ENCODE peak calls at places on chromosome 17, in six cellular contexts. One of them, this sample, is unnamed.

GRCh38 chr17:6430769-6431168 is 4.2 kb downstream of the AIPL1 start:
- DNase-seq in K562: no peak
- DNase-seq in GM12878: no peak
- DNase-seq in H1: no peak
- DNase-seq in SK-N-SH: no peak
- DNase-seq in A549: no peak
- DNase-seq in this sample: no peak

GRCh38 chr17:26818736-26819135 is 475.2 kb upstream of the WSB1 start:
- DNase-seq in H1: no peak
- DNase-seq in GM12878: no peak
- DNase-seq in SK-N-SH: no peak
- DNase-seq in K562: no peak
- DNase-seq in A549: no peak
- DNase-seq in this sample: peak

GRCh38 chr17:9238340-9239259 is 217.3 kb downstream of the NTN1 start:
- DNase-seq in H1: no peak
- DNase-seq in A549: no peak
- DNase-seq in SK-N-SH: no peak
- DNase-seq in GM12878: no peak
- DNase-seq in K562: no peak
- DNase-seq in this sample: no peak

GRCh38 chr17:73591278-73592078 is 52.8 kb downstream of the SDK2 start:
- DNase-seq in H1: no peak
- DNase-seq in A549: no peak
- DNase-seq in SK-N-SH: no peak
- DNase-seq in GM12878: peak
- DNase-seq in K562: no peak
- DNase-seq in this sample: no peak

GRCh38 chr17:77618731-77619130 is 339.8 kb upstream of the TNRC6C start:
- DNase-seq in SK-N-SH: no peak
- DNase-seq in H1: no peak
- DNase-seq in A549: no peak
- DNase-seq in GM12878: no peak
- DNase-seq in K562: no peak
- DNase-seq in this sample: no peak

GRCh38 chr17:62581769-62582168 is 45.7 kb upstream of the MRC2 start:
- DNase-seq in H1: no peak
- DNase-seq in K562: no peak
- DNase-seq in SK-N-SH: no peak
- DNase-seq in A549: no peak
- DNase-seq in GM12878: no peak
- DNase-seq in this sample: no peak

GRCh38 chr17:60747069-60747808 is 69.6 kb downstream of the BCAS3 start:
- DNase-seq in K562: no peak
- DNase-seq in GM12878: no peak
- DNase-seq in H1: no peak
- DNase-seq in A549: no peak
- DNase-seq in SK-N-SH: no peak
- DNase-seq in this sample: no peak

GRCh38 chr17:50792132-50792531 is 24.8 kb upstream of the ANKRD40CL start:
- DNase-seq in SK-N-SH: no peak
- DNase-seq in GM12878: no peak
- DNase-seq in A549: no peak
- DNase-seq in K562: no peak
- DNase-seq in H1: no peak
- DNase-seq in this sample: no peak

GRCh38 chr17:77666881-77667395 is 291.6 kb upstream of the TNRC6C start:
- DNase-seq in K562: no peak
- DNase-seq in GM12878: no peak
- DNase-seq in SK-N-SH: no peak
- DNase-seq in H1: no peak
- DNase-seq in A549: no peak
- DNase-seq in this sample: no peak

GRCh38 chr17:50772251-50772650 is 4.9 kb upstream of the ANKRD40CL start:
- DNase-seq in GM12878: no peak
- DNase-seq in A549: no peak
- DNase-seq in K562: no peak
- DNase-seq in SK-N-SH: no peak
- DNase-seq in H1: no peak
- DNase-seq in this sample: no peak

GRCh38 chr17:31250229-31250628 is 46.8 kb downstream of the OMG start:
- DNase-seq in H1: no peak
- DNase-seq in SK-N-SH: no peak
- DNase-seq in A549: no peak
- DNase-seq in K562: no peak
- DNase-seq in GM12878: peak
- DNase-seq in this sample: no peak

GRCh38 chr17:44935116-44935515 is 12.5 kb downstream of the KIF18B start:
- DNase-seq in GM12878: no peak
- DNase-seq in SK-N-SH: peak
- DNase-seq in K562: no peak
- DNase-seq in A549: no peak
- DNase-seq in H1: no peak
- DNase-seq in this sample: no peak

GRCh38 chr17:7582401-7583252 is 1.0 kb upstream of the MPDU1 start:
- DNase-seq in K562: no peak
- DNase-seq in GM12878: no peak
- DNase-seq in SK-N-SH: no peak
- DNase-seq in H1: peak
- DNase-seq in A549: no peak
- DNase-seq in this sample: no peak

DNA sequence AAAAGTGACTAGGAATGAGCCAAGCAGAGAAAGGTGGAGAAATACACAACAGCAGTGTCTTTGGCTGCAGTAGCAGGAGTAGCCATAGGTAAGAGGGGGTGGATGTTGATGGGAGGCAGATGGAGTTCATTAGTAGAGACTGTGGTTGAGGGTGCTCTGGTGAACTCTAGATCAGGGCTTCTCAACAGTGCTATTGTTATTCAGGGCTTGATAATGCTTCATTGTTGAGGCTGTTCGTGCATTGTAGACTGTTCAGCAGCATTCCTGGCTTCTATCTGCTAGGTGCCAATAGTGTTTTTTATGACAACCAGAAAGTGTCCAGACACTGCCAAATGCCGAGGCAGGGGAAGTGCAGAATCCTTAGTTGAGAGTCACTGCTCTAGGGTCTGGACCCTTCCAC is 3.6 kb downstream of the ALKBH5 start:
- DNase-seq in GM12878: no peak
- DNase-seq in SK-N-SH: peak
- DNase-seq in H1: no peak
- DNase-seq in A549: no peak
- DNase-seq in K562: no peak
- DNase-seq in this sample: no peak
- TF ChIP-seq RFX5 in GM12878: no peak
- TF ChIP-seq RFX5 in SK-N-SH: no peak
- TF ChIP-seq RFX5 in H1: no peak
- TF ChIP-seq RFX5 in A549: no peak
- TF ChIP-seq RFX5 in K562: no peak
- TF ChIP-seq RFX5 in this sample: no peak

GRCh38 chr17:2049333-2050245 is 5.3 kb upstream of the HIC1 start:
- DNase-seq in H1: peak
- DNase-seq in SK-N-SH: peak
- DNase-seq in GM12878: no peak
- DNase-seq in K562: peak
- DNase-seq in A549: peak
- DNase-seq in this sample: peak
- TF ChIP-seq RFX5 in H1: no peak
- TF ChIP-seq RFX5 in SK-N-SH: no peak
- TF ChIP-seq RFX5 in GM12878: no peak
- TF ChIP-seq RFX5 in K562: no peak
- TF ChIP-seq RFX5 in A549: peak
- TF ChIP-seq RFX5 in this sample: no peak

GRCh38 chr17:20073056-20073979 is 64.2 kb downstream of the SPECC1 start:
- DNase-seq in SK-N-SH: no peak
- DNase-seq in GM12878: no peak
- DNase-seq in H1: no peak
- DNase-seq in A549: no peak
- DNase-seq in K562: no peak
- DNase-seq in this sample: peak
- TF ChIP-seq RFX5 in SK-N-SH: no peak
- TF ChIP-seq RFX5 in GM12878: no peak
- TF ChIP-seq RFX5 in H1: no peak
- TF ChIP-seq RFX5 in A549: no peak
- TF ChIP-seq RFX5 in K562: no peak
- TF ChIP-seq RFX5 in this sample: no peak

GRCh38 chr17:75773121-75773807 is 8.3 kb upstream of the GALK1 start:
- DNase-seq in GM12878: no peak
- DNase-seq in K562: no peak
- DNase-seq in SK-N-SH: peak
- DNase-seq in A549: no peak
- DNase-seq in H1: no peak
- DNase-seq in this sample: no peak

GRCh38 chr17:75773808-75774470 is 8.9 kb upstream of the GALK1 start:
- DNase-seq in H1: peak
- DNase-seq in K562: no peak
- DNase-seq in A549: no peak
- DNase-seq in SK-N-SH: peak
- DNase-seq in GM12878: no peak
- DNase-seq in this sample: no peak

GRCh38 chr17:75776399-75777242 is 8.0 kb upstream of the UNK start:
- DNase-seq in SK-N-SH: no peak
- DNase-seq in A549: no peak
- DNase-seq in K562: no peak
- DNase-seq in H1: no peak
- DNase-seq in GM12878: no peak
- DNase-seq in this sample: no peak

GRCh38 chr17:75774471-75774987 is 9.5 kb upstream of the GALK1 start:
- DNase-seq in SK-N-SH: peak
- DNase-seq in K562: no peak
- DNase-seq in H1: no peak
- DNase-seq in GM12878: no peak
- DNase-seq in A549: no peak
- DNase-seq in this sample: no peak

GRCh38 chr17:75774988-75775668 is 9.5 kb upstream of the UNK start:
- DNase-seq in K562: no peak
- DNase-seq in A549: no peak
- DNase-seq in SK-N-SH: peak
- DNase-seq in H1: peak
- DNase-seq in GM12878: no peak
- DNase-seq in this sample: peak
- TF ChIP-seq RFX5 in K562: no peak
- TF ChIP-seq RFX5 in A549: no peak
- TF ChIP-seq RFX5 in SK-N-SH: no peak
- TF ChIP-seq RFX5 in H1: no peak
- TF ChIP-seq RFX5 in GM12878: no peak
- TF ChIP-seq RFX5 in this sample: no peak

GRCh38 chr17:82217530-82218204 is 5.0 kb upstream of the CCDC57 start:
- DNase-seq in GM12878: no peak
- DNase-seq in K562: peak
- DNase-seq in H1: no peak
- DNase-seq in SK-N-SH: peak
- DNase-seq in A549: no peak
- DNase-seq in this sample: peak
- TF ChIP-seq RFX5 in GM12878: no peak
- TF ChIP-seq RFX5 in K562: no peak
- TF ChIP-seq RFX5 in H1: no peak
- TF ChIP-seq RFX5 in SK-N-SH: no peak
- TF ChIP-seq RFX5 in A549: no peak
- TF ChIP-seq RFX5 in this sample: no peak

GRCh38 chr17:48751733-48752398 is 23.3 kb upstream of the HOXB13 start:
- DNase-seq in A549: no peak
- DNase-seq in H1: no peak
- DNase-seq in GM12878: no peak
- DNase-seq in SK-N-SH: no peak
- DNase-seq in K562: no peak
- DNase-seq in this sample: no peak
- TF ChIP-seq RFX5 in A549: no peak
- TF ChIP-seq RFX5 in H1: no peak
- TF ChIP-seq RFX5 in GM12878: no peak
- TF ChIP-seq RFX5 in SK-N-SH: no peak
- TF ChIP-seq RFX5 in K562: no peak
- TF ChIP-seq RFX5 in this sample: no peak

GRCh38 chr17:78667091-78667490 is 89.9 kb upstream of the DNAH17 start:
- DNase-seq in H1: no peak
- DNase-seq in SK-N-SH: no peak
- DNase-seq in GM12878: no peak
- DNase-seq in K562: no peak
- DNase-seq in A549: no peak
- DNase-seq in this sample: no peak
- TF ChIP-seq RFX5 in H1: no peak
- TF ChIP-seq RFX5 in SK-N-SH: no peak
- TF ChIP-seq RFX5 in GM12878: no peak
- TF ChIP-seq RFX5 in K562: no peak
- TF ChIP-seq RFX5 in A549: no peak
- TF ChIP-seq RFX5 in this sample: no peak

GRCh38 chr17:67080804-67081203 is 36.5 kb downstream of the CACNG1 start:
- DNase-seq in K562: no peak
- DNase-seq in H1: no peak
- DNase-seq in A549: no peak
- DNase-seq in GM12878: peak
- DNase-seq in SK-N-SH: no peak
- DNase-seq in this sample: no peak
- TF ChIP-seq RFX5 in K562: no peak
- TF ChIP-seq RFX5 in H1: no peak
- TF ChIP-seq RFX5 in A549: no peak
- TF ChIP-seq RFX5 in GM12878: no peak
- TF ChIP-seq RFX5 in SK-N-SH: no peak
- TF ChIP-seq RFX5 in this sample: no peak

This sample was measured in IMR-90.